ENCODE peak calls at places on chromosomes 16 and 17, in eight cellular contexts. One of them, this sample, is unnamed.

GRCh38 chr17:4968916-4969550 is 1.4 kb upstream of the SPAG7 start:
- DNase-seq in T follicular helper cell: no peak
- DNase-seq in NCI-H2081: no peak
- DNase-seq in GM04504: no peak
- DNase-seq in HFFc6: peak
- DNase-seq in aorta: no peak
- DNase-seq in transverse colon: no peak
- DNase-seq in GM20000: no peak
- DNase-seq in this sample: no peak

GRCh38 chr17:17702370-17702769 is 21.1 kb downstream of the RAI1 start:
- DNase-seq in T follicular helper cell: no peak
- DNase-seq in NCI-H2081: peak
- DNase-seq in GM04504: no peak
- DNase-seq in HFFc6: no peak
- DNase-seq in aorta: no peak
- DNase-seq in transverse colon: no peak
- DNase-seq in GM20000: no peak
- DNase-seq in this sample: no peak

GRCh38 chr16:84922351-84923135 is 88.8 kb downstream of the ZDHHC7 start:
- DNase-seq in T follicular helper cell: no peak
- DNase-seq in NCI-H2081: peak
- DNase-seq in GM04504: no peak
- DNase-seq in HFFc6: no peak
- DNase-seq in aorta: peak
- DNase-seq in transverse colon: peak
- DNase-seq in GM20000: no peak
- DNase-seq in this sample: no peak

GRCh38 chr16:57764341-57765159 is 29.0 kb downstream of the KATNB1 start:
- DNase-seq in T follicular helper cell: peak
- DNase-seq in NCI-H2081: no peak
- DNase-seq in GM04504: peak
- DNase-seq in HFFc6: peak
- DNase-seq in aorta: peak
- DNase-seq in transverse colon: no peak
- DNase-seq in GM20000: peak
- DNase-seq in this sample: peak

GRCh38 chr16:69618307-69618706 is 52.5 kb downstream of the NFAT5 start:
- DNase-seq in T follicular helper cell: no peak
- DNase-seq in NCI-H2081: no peak
- DNase-seq in GM04504: no peak
- DNase-seq in HFFc6: no peak
- DNase-seq in aorta: no peak
- DNase-seq in transverse colon: no peak
- DNase-seq in GM20000: no peak
- DNase-seq in this sample: no peak

GRCh38 chr17:2876467-2876866 is 80.2 kb downstream of the RAP1GAP2 start:
- DNase-seq in T follicular helper cell: no peak
- DNase-seq in NCI-H2081: no peak
- DNase-seq in GM04504: no peak
- DNase-seq in HFFc6: no peak
- DNase-seq in aorta: no peak
- DNase-seq in transverse colon: no peak
- DNase-seq in GM20000: no peak
- DNase-seq in this sample: no peak

GRCh38 chr17:65774787-65775186 is 213.3 kb upstream of the AXIN2 start:
- DNase-seq in T follicular helper cell: no peak
- DNase-seq in NCI-H2081: no peak
- DNase-seq in GM04504: no peak
- DNase-seq in HFFc6: no peak
- DNase-seq in aorta: no peak
- DNase-seq in transverse colon: no peak
- DNase-seq in GM20000: no peak
- DNase-seq in this sample: no peak

GRCh38 chr17:27407916-27408846 is 48.1 kb upstream of the KSR1 start:
- DNase-seq in T follicular helper cell: no peak
- DNase-seq in NCI-H2081: no peak
- DNase-seq in GM04504: no peak
- DNase-seq in HFFc6: peak
- DNase-seq in aorta: no peak
- DNase-seq in transverse colon: no peak
- DNase-seq in GM20000: no peak
- DNase-seq in this sample: no peak

GRCh38 chr16:50712568-50712914 is 19.1 kb downstream of the NOD2 start:
- DNase-seq in T follicular helper cell: no peak
- DNase-seq in NCI-H2081: no peak
- DNase-seq in GM04504: no peak
- DNase-seq in HFFc6: no peak
- DNase-seq in aorta: no peak
- DNase-seq in transverse colon: no peak
- DNase-seq in GM20000: no peak
- DNase-seq in this sample: no peak

GRCh38 chr17:77838748-77839147 is 119.8 kb upstream of the TNRC6C start:
- DNase-seq in T follicular helper cell: no peak
- DNase-seq in NCI-H2081: no peak
- DNase-seq in GM04504: no peak
- DNase-seq in HFFc6: no peak
- DNase-seq in aorta: no peak
- DNase-seq in transverse colon: peak
- DNase-seq in GM20000: no peak
- DNase-seq in this sample: no peak

This sample was measured in GM12865.